ENCODE peak calls at places on chromosomes 4 and X, in ten cellular contexts. U is activated gamma-delta T cell treated with anti-CD3 and anti-CD28 coated beads, Interleukin-2, amount 50 U/mL, for 16 hours; Q is effector memory CD8-positive, alpha-beta T cell; L is renal cortical epithelial cell; N is ELR; I is activated CD4-positive, alpha-beta T cell treated with anti-CD3 and anti-CD28 coated beads for 48 hours; X is RKO; M is stimulated activated CD8-positive, alpha-beta memory T cell treated with anti-CD3 and anti-CD28 coated beads, Interleukin-7, amount 100 ng/mL, for 1 hour; T is NCI-H345; J is cardiac muscle cell. W is an unnamed sample.

GRCh38 chr4:103885152-103885551 is 165.4 kb upstream of the TACR3 start:
- DNase-seq in U (no peak), Q (no peak), L (no peak), N (no peak), I (no peak), X (no peak), M (no peak), T (no peak), J (no peak), W (no peak)

GRCh38 chrX:136146614-136147319 is 566 bp upstream of the FHL1 start:
- DNase-seq in U (no peak), Q (no peak), L (no peak), N (peak), I (peak), X (no peak), M (no peak), T (no peak), J (peak), W (no peak)

GRCh38 chrX:124211312-124211942 is 121.0 kb upstream of the TEX13D start:
- DNase-seq in U (no peak), Q (peak), L (peak), N (peak), I (peak), X (peak), M (no peak), T (peak), J (peak), W (peak)

GRCh38 chr4:86895692-86896488 is 3.7 kb upstream of the C4orf36 start:
- DNase-seq in U (no peak), Q (peak), L (peak), N (peak), I (no peak), X (peak), M (no peak), T (peak), J (peak), W (peak)

GRCh38 chr4:4418676-4419370 is 31.9 kb downstream of the NSG1 start:
- DNase-seq in U (no peak), Q (no peak), L (no peak), N (no peak), I (peak), X (no peak), M (no peak), T (no peak), J (no peak), W (no peak)

GRCh38 chr4:53151489-53151788 is 214.4 kb downstream of the SCFD2 start:
- DNase-seq in U (no peak), Q (no peak), L (no peak), N (no peak), I (no peak), X (no peak), M (no peak), T (no peak), J (no peak), W (no peak)

GRCh38 chr4:108114503-108114902 is 54.2 kb downstream of the LEF1 start:
- DNase-seq in U (no peak), Q (no peak), L (no peak), N (no peak), I (no peak), X (no peak), M (no peak), T (no peak), J (peak), W (no peak)

GRCh38 chr4:10083861-10084641 is 32.5 kb downstream of the WDR1 start:
- DNase-seq in U (no peak), Q (no peak), L (no peak), N (no peak), I (peak), X (no peak), M (no peak), T (no peak), J (no peak), W (no peak)

GRCh38 chr4:1278336-1278670 is 11.4 kb upstream of the MAEA start:
- DNase-seq in U (no peak), Q (no peak), L (peak), N (peak), I (peak), X (peak), M (no peak), T (no peak), J (no peak), W (no peak)

GRCh38 chr4:123248260-123248659 is 148.3 kb upstream of the SPRY1 start:
- DNase-seq in U (no peak), Q (no peak), L (no peak), N (no peak), I (no peak), X (no peak), M (no peak), T (no peak), J (no peak), W (no peak)

GRCh38 chrX:87064522-87064921 is 453.1 kb upstream of the KLHL4 start:
- DNase-seq in U (no peak), Q (no peak), L (no peak), N (no peak), I (no peak), X (no peak), M (no peak), T (no peak), J (no peak), W (no peak)

GRCh38 chr4:37601527-37601926 is 84.6 kb downstream of the RELL1 start:
- DNase-seq in U (no peak), Q (no peak), L (peak), N (peak), I (no peak), X (no peak), M (no peak), T (no peak), J (no peak), W (no peak)

W was measured in naive B cell.